ENCODE peak calls at places on chromosomes 12 and 14, in ten cellular contexts. One of them, this sample, is unnamed.

GRCh38 chr14:77302926-77303325 is 17.8 kb downstream of the POMT2 start:
- DNase-seq in transverse colon: no peak
- DNase-seq in astrocyte of the spinal cord: peak
- DNase-seq in fibroblast of pulmonary artery: peak
- DNase-seq in stomach: no peak
- DNase-seq in IMR-90: peak
- DNase-seq in GM12865: peak
- DNase-seq in bronchial epithelial cell: peak
- DNase-seq in GM23338: no peak
- DNase-seq in lower lobe of right lung: no peak
- DNase-seq in this sample: no peak

GRCh38 chr14:102568115-102568614 is 24.3 kb upstream of the RCOR1 start:
- DNase-seq in fibroblast of pulmonary artery: no peak
- DNase-seq in GM23338: peak
- DNase-seq in GM12865: peak
- DNase-seq in bronchial epithelial cell: peak
- DNase-seq in lower lobe of right lung: no peak
- DNase-seq in astrocyte of the spinal cord: no peak
- DNase-seq in IMR-90: no peak
- DNase-seq in transverse colon: peak
- DNase-seq in stomach: peak
- DNase-seq in this sample: no peak

GRCh38 chr14:104230119-104230885 is 91.9 kb downstream of the KIF26A start:
- DNase-seq in astrocyte of the spinal cord: no peak
- DNase-seq in lower lobe of right lung: no peak
- DNase-seq in stomach: no peak
- DNase-seq in transverse colon: no peak
- DNase-seq in bronchial epithelial cell: no peak
- DNase-seq in GM12865: no peak
- DNase-seq in IMR-90: no peak
- DNase-seq in GM23338: no peak
- DNase-seq in fibroblast of pulmonary artery: no peak
- DNase-seq in this sample: no peak

GRCh38 chr12:95723693-95724384 is 66.7 kb downstream of the NTN4 start:
- DNase-seq in GM12865: no peak
- DNase-seq in IMR-90: no peak
- DNase-seq in GM23338: no peak
- DNase-seq in bronchial epithelial cell: no peak
- DNase-seq in stomach: no peak
- DNase-seq in transverse colon: no peak
- DNase-seq in fibroblast of pulmonary artery: no peak
- DNase-seq in astrocyte of the spinal cord: no peak
- DNase-seq in lower lobe of right lung: no peak
- DNase-seq in this sample: no peak

GRCh38 chr14:59816931-59817330 is 53.6 kb downstream of the RTN1 start:
- DNase-seq in lower lobe of right lung: no peak
- DNase-seq in fibroblast of pulmonary artery: no peak
- DNase-seq in IMR-90: no peak
- DNase-seq in stomach: no peak
- DNase-seq in astrocyte of the spinal cord: no peak
- DNase-seq in bronchial epithelial cell: no peak
- DNase-seq in GM12865: no peak
- DNase-seq in GM23338: no peak
- DNase-seq in transverse colon: no peak
- DNase-seq in this sample: no peak

GRCh38 chr12:47155457-47156166 is 75.9 kb upstream of the AMIGO2 start:
- DNase-seq in GM12865: no peak
- DNase-seq in bronchial epithelial cell: peak
- DNase-seq in lower lobe of right lung: no peak
- DNase-seq in fibroblast of pulmonary artery: peak
- DNase-seq in GM23338: no peak
- DNase-seq in stomach: no peak
- DNase-seq in transverse colon: no peak
- DNase-seq in astrocyte of the spinal cord: peak
- DNase-seq in IMR-90: peak
- DNase-seq in this sample: no peak

GRCh38 chr12:119857036-119857435 is 20.1 kb downstream of the CIT start:
- DNase-seq in IMR-90: no peak
- DNase-seq in GM12865: no peak
- DNase-seq in lower lobe of right lung: no peak
- DNase-seq in bronchial epithelial cell: no peak
- DNase-seq in transverse colon: no peak
- DNase-seq in GM23338: no peak
- DNase-seq in astrocyte of the spinal cord: no peak
- DNase-seq in fibroblast of pulmonary artery: no peak
- DNase-seq in stomach: no peak
- DNase-seq in this sample: no peak

GRCh38 chr12:132711169-132711843 is 664 bp downstream of the PGAM5 start:
- DNase-seq in GM23338: peak
- DNase-seq in IMR-90: peak
- DNase-seq in lower lobe of right lung: no peak
- DNase-seq in astrocyte of the spinal cord: no peak
- DNase-seq in fibroblast of pulmonary artery: peak
- DNase-seq in stomach: peak
- DNase-seq in transverse colon: peak
- DNase-seq in bronchial epithelial cell: no peak
- DNase-seq in GM12865: peak
- DNase-seq in this sample: no peak

GRCh38 chr14:63766616-63767015 is 38.8 kb upstream of the SGPP1 start:
- DNase-seq in lower lobe of right lung: no peak
- DNase-seq in astrocyte of the spinal cord: no peak
- DNase-seq in transverse colon: no peak
- DNase-seq in bronchial epithelial cell: no peak
- DNase-seq in GM12865: no peak
- DNase-seq in stomach: no peak
- DNase-seq in IMR-90: no peak
- DNase-seq in fibroblast of pulmonary artery: no peak
- DNase-seq in GM23338: no peak
- DNase-seq in this sample: no peak

GRCh38 chr12:109387425-109388166 is 39.9 kb downstream of the MYO1H start:
- DNase-seq in stomach: no peak
- DNase-seq in bronchial epithelial cell: peak
- DNase-seq in GM12865: peak
- DNase-seq in transverse colon: no peak
- DNase-seq in fibroblast of pulmonary artery: peak
- DNase-seq in astrocyte of the spinal cord: peak
- DNase-seq in GM23338: peak
- DNase-seq in IMR-90: peak
- DNase-seq in lower lobe of right lung: no peak
- DNase-seq in this sample: no peak

GRCh38 chr14:103568952-103569351 is 6.2 kb downstream of the COA8 start:
- DNase-seq in GM23338: no peak
- DNase-seq in astrocyte of the spinal cord: no peak
- DNase-seq in stomach: no peak
- DNase-seq in fibroblast of pulmonary artery: no peak
- DNase-seq in IMR-90: no peak
- DNase-seq in GM12865: no peak
- DNase-seq in transverse colon: no peak
- DNase-seq in bronchial epithelial cell: no peak
- DNase-seq in lower lobe of right lung: no peak
- DNase-seq in this sample: no peak

GRCh38 chr14:61438036-61438435 is 116.7 kb downstream of the PRKCH start:
- DNase-seq in fibroblast of pulmonary artery: no peak
- DNase-seq in stomach: no peak
- DNase-seq in IMR-90: no peak
- DNase-seq in GM12865: no peak
- DNase-seq in transverse colon: no peak
- DNase-seq in GM23338: no peak
- DNase-seq in bronchial epithelial cell: no peak
- DNase-seq in lower lobe of right lung: no peak
- DNase-seq in astrocyte of the spinal cord: no peak
- DNase-seq in this sample: no peak

DNA sequence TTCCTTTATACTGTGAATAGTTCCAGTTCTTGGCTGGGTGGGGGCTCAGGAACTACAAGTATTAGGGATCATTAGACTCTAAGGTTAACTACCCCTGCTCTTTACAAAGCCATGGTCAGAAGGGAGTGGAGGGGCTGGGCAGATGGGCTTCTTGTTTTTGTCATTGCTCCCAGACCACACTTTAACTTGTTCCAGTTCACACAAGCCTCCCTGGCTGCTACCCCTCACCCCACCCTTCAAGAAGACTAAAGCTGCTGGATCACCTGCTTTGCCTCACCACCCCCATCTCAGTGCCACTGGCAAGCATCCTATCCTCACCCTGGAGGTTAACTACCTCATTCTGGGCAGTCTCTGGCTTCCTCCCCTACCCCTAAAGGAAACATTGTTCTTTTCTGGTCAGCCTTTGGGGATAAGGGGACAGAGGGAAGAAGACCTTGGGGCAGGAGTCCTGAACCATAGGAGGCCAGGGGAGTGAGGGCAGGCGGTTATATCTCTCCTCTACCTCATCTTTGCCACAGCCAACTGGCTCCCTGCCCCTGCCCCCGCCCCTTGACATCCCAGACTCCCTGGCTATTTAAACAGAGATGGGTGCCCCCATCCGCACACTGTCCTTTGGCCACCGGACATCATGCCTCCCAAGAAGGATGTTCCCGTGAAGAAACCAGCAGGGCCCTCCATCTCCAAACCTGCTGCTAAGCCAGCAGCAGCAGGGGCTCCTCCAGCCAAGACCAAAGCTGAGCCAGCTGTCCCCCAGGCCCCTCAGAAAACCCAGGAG is 1.1 kb downstream of the MYL6B start:
- DNase-seq in GM23338: no peak
- DNase-seq in GM12865: no peak
- DNase-seq in lower lobe of right lung: no peak
- DNase-seq in astrocyte of the spinal cord: no peak
- DNase-seq in IMR-90: no peak
- DNase-seq in stomach: no peak
- DNase-seq in fibroblast of pulmonary artery: no peak
- DNase-seq in bronchial epithelial cell: no peak
- DNase-seq in transverse colon: no peak
- DNase-seq in this sample: no peak
- H3K4me3 ChIP-seq in GM23338: peak
- H3K4me3 ChIP-seq in GM12865: peak
- H3K4me3 ChIP-seq in lower lobe of right lung: peak
- H3K4me3 ChIP-seq in astrocyte of the spinal cord: peak
- H3K4me3 ChIP-seq in IMR-90: peak
- H3K4me3 ChIP-seq in stomach: no peak
- H3K4me3 ChIP-seq in fibroblast of pulmonary artery: peak
- H3K4me3 ChIP-seq in bronchial epithelial cell: no peak
- H3K4me3 ChIP-seq in transverse colon: no peak
- H3K4me3 ChIP-seq in this sample: peak

GRCh38 chr12:55820679-55821078 is 2.8 kb downstream of the ORMDL2 start:
- DNase-seq in bronchial epithelial cell: no peak
- DNase-seq in astrocyte of the spinal cord: peak
- DNase-seq in GM12865: no peak
- DNase-seq in lower lobe of right lung: no peak
- DNase-seq in stomach: no peak
- DNase-seq in fibroblast of pulmonary artery: peak
- DNase-seq in GM23338: peak
- DNase-seq in transverse colon: no peak
- DNase-seq in IMR-90: no peak
- DNase-seq in this sample: no peak
- TF ChIP-seq CTCF in bronchial epithelial cell: peak
- TF ChIP-seq CTCF in astrocyte of the spinal cord: peak
- TF ChIP-seq CTCF in GM12865: peak
- TF ChIP-seq CTCF in lower lobe of right lung: no peak
- TF ChIP-seq CTCF in stomach: no peak
- TF ChIP-seq CTCF in fibroblast of pulmonary artery: peak
- TF ChIP-seq CTCF in GM23338: peak
- TF ChIP-seq CTCF in transverse colon: no peak
- TF ChIP-seq CTCF in IMR-90: peak
- TF ChIP-seq CTCF in this sample: peak

DNA sequence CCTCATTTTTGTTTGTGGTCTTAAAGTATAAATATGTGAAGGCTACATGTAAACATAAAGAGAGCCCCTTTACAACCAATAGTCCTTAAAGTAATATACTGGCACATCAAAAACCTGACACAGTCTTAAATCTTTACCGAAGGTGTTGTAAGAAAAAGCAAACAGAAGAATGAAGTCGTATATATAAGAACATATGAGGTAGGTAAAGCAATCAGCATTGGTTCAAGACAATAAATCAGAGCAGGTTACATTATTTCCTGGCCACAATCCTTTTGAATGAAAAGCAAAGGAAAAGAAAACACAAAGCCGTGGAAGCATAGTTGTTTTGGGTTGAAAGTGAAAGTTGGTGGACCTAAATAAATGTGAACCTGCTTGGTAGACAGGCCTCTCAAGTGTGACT is 183.7 kb upstream of the STXBP6 start:
- DNase-seq in GM23338: no peak
- DNase-seq in bronchial epithelial cell: no peak
- DNase-seq in transverse colon: no peak
- DNase-seq in IMR-90: no peak
- DNase-seq in GM12865: no peak
- DNase-seq in astrocyte of the spinal cord: no peak
- DNase-seq in lower lobe of right lung: no peak
- DNase-seq in fibroblast of pulmonary artery: no peak
- DNase-seq in stomach: no peak
- DNase-seq in this sample: no peak
- H3K4me3 ChIP-seq in GM23338: no peak
- H3K4me3 ChIP-seq in bronchial epithelial cell: no peak
- H3K4me3 ChIP-seq in transverse colon: no peak
- H3K4me3 ChIP-seq in IMR-90: no peak
- H3K4me3 ChIP-seq in GM12865: no peak
- H3K4me3 ChIP-seq in astrocyte of the spinal cord: no peak
- H3K4me3 ChIP-seq in lower lobe of right lung: no peak
- H3K4me3 ChIP-seq in fibroblast of pulmonary artery: no peak
- H3K4me3 ChIP-seq in stomach: no peak
- H3K4me3 ChIP-seq in this sample: no peak

GRCh38 chr12:51922146-51922545 is 14.8 kb downstream of the ACVRL1 start:
- DNase-seq in fibroblast of pulmonary artery: no peak
- DNase-seq in bronchial epithelial cell: no peak
- DNase-seq in stomach: no peak
- DNase-seq in astrocyte of the spinal cord: no peak
- DNase-seq in lower lobe of right lung: no peak
- DNase-seq in GM12865: no peak
- DNase-seq in transverse colon: no peak
- DNase-seq in GM23338: no peak
- DNase-seq in IMR-90: no peak
- DNase-seq in this sample: no peak

GRCh38 chr12:51922762-51923505 is 15.6 kb downstream of the ACVRL1 start:
- DNase-seq in astrocyte of the spinal cord: peak
- DNase-seq in stomach: peak
- DNase-seq in bronchial epithelial cell: no peak
- DNase-seq in IMR-90: peak
- DNase-seq in transverse colon: peak
- DNase-seq in GM23338: peak
- DNase-seq in fibroblast of pulmonary artery: peak
- DNase-seq in lower lobe of right lung: peak
- DNase-seq in GM12865: peak
- DNase-seq in this sample: peak

GRCh38 chr12:51924551-51925399 is 17.5 kb downstream of the ACVRL1 start:
- DNase-seq in astrocyte of the spinal cord: no peak
- DNase-seq in lower lobe of right lung: no peak
- DNase-seq in stomach: no peak
- DNase-seq in transverse colon: no peak
- DNase-seq in fibroblast of pulmonary artery: no peak
- DNase-seq in bronchial epithelial cell: no peak
- DNase-seq in IMR-90: no peak
- DNase-seq in GM23338: no peak
- DNase-seq in GM12865: peak
- DNase-seq in this sample: no peak

GRCh38 chr12:51925400-51926063 is 18.2 kb downstream of the ACVRL1 start:
- DNase-seq in GM12865: no peak
- DNase-seq in fibroblast of pulmonary artery: no peak
- DNase-seq in lower lobe of right lung: no peak
- DNase-seq in IMR-90: no peak
- DNase-seq in transverse colon: no peak
- DNase-seq in astrocyte of the spinal cord: no peak
- DNase-seq in stomach: no peak
- DNase-seq in bronchial epithelial cell: no peak
- DNase-seq in GM23338: no peak
- DNase-seq in this sample: no peak

GRCh38 chr12:51923506-51924365 is 16.4 kb downstream of the ACVRL1 start:
- DNase-seq in GM12865: peak
- DNase-seq in GM23338: peak
- DNase-seq in transverse colon: peak
- DNase-seq in stomach: peak
- DNase-seq in IMR-90: no peak
- DNase-seq in lower lobe of right lung: peak
- DNase-seq in astrocyte of the spinal cord: no peak
- DNase-seq in bronchial epithelial cell: no peak
- DNase-seq in fibroblast of pulmonary artery: peak
- DNase-seq in this sample: no peak
- TF ChIP-seq CTCF in GM12865: peak
- TF ChIP-seq CTCF in GM23338: peak
- TF ChIP-seq CTCF in transverse colon: peak
- TF ChIP-seq CTCF in stomach: no peak
- TF ChIP-seq CTCF in IMR-90: peak
- TF ChIP-seq CTCF in lower lobe of right lung: peak
- TF ChIP-seq CTCF in astrocyte of the spinal cord: peak
- TF ChIP-seq CTCF in bronchial epithelial cell: peak
- TF ChIP-seq CTCF in fibroblast of pulmonary artery: peak
- TF ChIP-seq CTCF in this sample: peak